ENCODE peak calls at places on chromosomes 5 and 9, in seven cellular contexts. R, E, A, O, M, P and B are unnamed samples.
A peak's percentile ranks its signal among the peaks of the same experiment; 100 is the strongest.

GRCh38 chr5:153629027-153629426 is 138.6 kb downstream of the GRIA1 start:
- DNase-seq in R (peak; percentile 97), E (peak; percentile 97), A (peak; percentile 31), O (peak; percentile 63), M (peak; percentile 97), P (peak; percentile 96), B (peak; percentile 21)

GRCh38 chr9:130301483-130302286 is 36.1 kb downstream of the HMCN2 start:
- DNase-seq in R (peak; percentile 41), E (no peak), A (peak; percentile 37), O (no peak), M (peak; percentile 26), P (peak; percentile 51), B (no peak)

GRCh38 chr9:136880651-136881050 is 5.7 kb upstream of the TRAF2 start:
- DNase-seq in R (no peak), E (no peak), A (no peak), O (no peak), M (no peak), P (no peak), B (no peak)

GRCh38 chr5:15587941-15588340 is 88.0 kb downstream of the FBXL7 start:
- DNase-seq in R (no peak), E (no peak), A (no peak), O (no peak), M (peak; percentile 43), P (peak; percentile 31), B (no peak)

GRCh38 chr9:105842023-105842644 is 147.8 kb downstream of the TMEM38B start:
- DNase-seq in R (peak; percentile 37), E (peak; percentile 62), A (peak; percentile 11), O (peak; percentile 57), M (peak; percentile 60), P (peak; percentile 2), B (peak; percentile 45)

GRCh38 chr5:72178910-72179815 is 71.9 kb downstream of the MAP1B start:
- DNase-seq in R (peak; percentile 85), E (peak; percentile 91), A (peak; percentile 46), O (no peak), M (peak; percentile 95), P (peak; percentile 90), B (no peak)

GRCh38 chr5:76376141-76376900 is 26.8 kb upstream of the IQGAP2 start:
- DNase-seq in R (peak; percentile 61), E (no peak), A (no peak), O (no peak), M (no peak), P (peak; percentile 39), B (no peak)

GRCh38 chr9:88590558-88591146 is 55.7 kb downstream of the NXNL2 start:
- DNase-seq in R (no peak), E (no peak), A (no peak), O (no peak), M (no peak), P (no peak), B (no peak)

GRCh38 chr5:173726848-173727557 is 110.6 kb upstream of the BOD1 start:
- DNase-seq in R (no peak), E (peak; percentile 10), A (no peak), O (no peak), M (peak; percentile 33), P (peak; percentile 49), B (no peak)

GRCh38 chr9:134833294-134833880 is 47.2 kb upstream of the FCN2 start:
- DNase-seq in R (no peak), E (no peak), A (no peak), O (no peak), M (no peak), P (no peak), B (peak; percentile 67)

DNA sequence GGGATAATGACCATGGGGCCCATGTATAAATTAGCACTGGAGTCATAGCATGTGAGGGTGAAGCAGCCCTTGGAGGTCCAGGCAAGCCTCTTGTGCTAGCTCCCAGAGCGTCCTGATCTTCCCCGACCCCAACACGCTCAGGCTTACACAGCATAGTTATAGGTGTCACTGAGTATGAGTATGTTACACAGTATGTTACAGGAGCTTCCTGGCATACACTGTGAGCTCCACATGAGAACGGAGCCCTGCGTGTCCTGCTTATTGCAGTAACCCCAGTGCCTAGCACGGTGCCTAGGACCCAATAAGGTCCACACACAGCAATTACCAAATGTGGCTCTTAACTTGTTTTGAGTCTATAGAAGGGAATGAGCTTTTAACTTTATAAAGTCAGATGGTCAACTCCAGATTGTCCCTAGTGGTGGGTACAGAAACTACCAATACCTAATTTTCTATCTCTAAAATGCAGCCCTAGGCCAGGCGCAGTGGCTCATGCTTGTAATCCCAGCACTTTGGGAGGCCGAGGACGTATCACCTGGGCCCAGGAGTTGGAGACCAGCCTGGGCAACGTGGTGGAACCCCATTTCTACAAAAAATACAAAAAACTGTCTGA is 64.1 kb downstream of the PLAC8L1 start:
- DNase-seq in R (no peak), E (no peak), A (no peak), O (no peak), M (no peak), P (no peak), B (no peak)
- TF ChIP-seq CTCF in R (peak; percentile 76), E (peak; percentile 48), A (no peak), O (peak; percentile 36), M (peak; percentile 44), P (peak; percentile 45), B (peak; percentile 72)

DNA sequence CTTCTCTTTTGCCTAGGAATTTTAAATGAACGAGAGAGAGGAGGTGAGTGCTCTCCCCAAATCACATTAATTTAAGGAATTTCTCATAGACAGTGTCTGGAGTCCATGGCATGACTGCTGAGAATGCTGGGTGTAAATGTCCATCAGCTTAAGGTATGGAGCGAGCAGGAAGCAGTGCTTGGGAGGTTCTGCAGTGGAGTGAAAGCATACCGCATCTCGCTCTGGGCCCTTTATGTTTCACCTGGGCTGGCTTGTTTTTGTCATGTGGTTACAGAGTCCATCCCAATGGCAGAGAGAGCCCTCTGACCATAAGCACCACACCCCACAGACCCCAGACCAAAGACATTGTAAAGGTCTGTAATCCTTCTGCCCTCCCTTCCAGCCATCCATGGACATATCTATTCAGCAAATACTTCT is 20.6 kb upstream of the TNFAIP8 start:
- DNase-seq in R (no peak), E (no peak), A (no peak), O (no peak), M (no peak), P (no peak), B (no peak)
- TF ChIP-seq CTCF in R (peak; percentile 10), E (no peak), A (no peak), O (no peak), M (no peak), P (no peak), B (no peak)

DNA sequence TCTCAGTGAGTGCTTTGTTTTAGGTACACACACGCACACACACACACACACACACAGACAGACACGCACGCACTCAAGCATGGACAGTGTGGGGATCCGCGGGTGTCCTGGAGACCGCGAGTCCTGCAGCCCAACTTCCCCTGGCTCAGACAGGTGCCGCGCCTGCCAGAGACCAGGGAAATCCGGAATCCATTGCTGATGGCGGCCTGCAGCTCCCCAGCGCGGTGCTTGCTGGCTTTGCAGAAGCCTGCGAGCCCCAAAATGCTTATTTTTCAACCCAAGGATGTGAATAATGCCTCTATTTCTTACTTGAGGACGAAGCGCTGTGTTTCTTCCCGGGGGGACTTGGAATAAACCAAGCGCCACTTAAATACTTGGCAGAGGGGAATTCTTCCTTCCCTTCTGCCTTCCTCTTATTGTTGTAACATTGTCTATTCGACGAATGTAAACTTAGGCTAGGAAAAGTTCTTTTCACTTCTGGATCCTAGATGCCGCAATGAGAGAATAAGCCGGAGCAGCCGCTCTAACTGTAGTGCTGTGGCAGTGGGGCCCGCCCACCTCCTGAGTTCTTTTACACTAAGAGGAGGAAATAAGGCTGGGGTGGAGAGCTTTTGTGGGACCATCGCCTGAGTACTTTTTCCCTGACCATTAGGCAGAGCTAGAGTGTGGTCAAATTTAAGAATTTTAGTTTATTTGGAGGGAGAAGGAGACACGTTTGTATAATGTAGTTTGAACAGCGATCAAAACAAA is 804 bp downstream of the ITGA2 start:
- DNase-seq in R (peak; percentile 63), E (peak; percentile 70), A (peak; percentile 32), O (peak; percentile 46), M (peak; percentile 61), P (no peak), B (peak; percentile 44)
- TF ChIP-seq CTCF in R (peak; percentile 39), E (peak; percentile 50), A (no peak), O (peak; percentile 40), M (peak; percentile 39), P (peak; percentile 23), B (no peak)

DNA sequence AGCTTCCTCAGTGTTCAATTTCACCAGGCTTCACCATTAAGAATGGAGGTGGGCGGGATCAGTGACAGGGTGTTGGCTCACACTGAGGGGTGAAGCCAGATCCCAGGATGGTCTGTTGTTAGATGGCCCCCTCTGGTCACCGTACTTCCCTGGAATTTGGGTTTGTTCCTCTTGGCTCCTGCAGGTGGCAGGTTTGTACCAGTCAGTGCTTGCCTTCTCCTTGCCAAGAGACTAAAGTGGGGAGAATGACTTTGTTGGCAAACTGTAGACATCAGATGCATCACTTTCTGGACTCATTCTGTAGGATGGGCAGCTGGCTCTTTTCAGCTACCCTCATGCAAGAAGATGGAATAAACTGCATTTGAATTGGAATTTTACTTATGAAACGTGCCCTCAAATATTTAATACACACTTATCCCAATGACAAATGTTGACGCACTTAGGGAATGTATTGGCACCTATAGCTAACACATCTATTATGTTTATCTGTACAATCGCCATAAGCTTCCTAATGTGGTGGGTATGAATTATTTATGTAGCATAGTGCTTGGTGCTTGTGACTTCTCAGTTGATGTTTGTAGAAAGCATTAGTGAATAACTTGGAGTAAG is 31.4 kb upstream of the ANKRD55 start:
- DNase-seq in R (peak; percentile 58), E (peak; percentile 46), A (peak; percentile 36), O (peak; percentile 46), M (peak; percentile 48), P (no peak), B (peak; percentile 38)
- TF ChIP-seq CTCF in R (peak; percentile 73), E (peak; percentile 45), A (peak; percentile 39), O (peak; percentile 25), M (peak; percentile 66), P (peak; percentile 48), B (peak; percentile 56)

GRCh38 chr5:65209341-65209740 is 272.4 kb downstream of the ADAMTS6 start:
- DNase-seq in R (peak; percentile 94), E (peak; percentile 77), A (no peak), O (no peak), M (peak; percentile 71), P (peak; percentile 95), B (no peak)

DNA sequence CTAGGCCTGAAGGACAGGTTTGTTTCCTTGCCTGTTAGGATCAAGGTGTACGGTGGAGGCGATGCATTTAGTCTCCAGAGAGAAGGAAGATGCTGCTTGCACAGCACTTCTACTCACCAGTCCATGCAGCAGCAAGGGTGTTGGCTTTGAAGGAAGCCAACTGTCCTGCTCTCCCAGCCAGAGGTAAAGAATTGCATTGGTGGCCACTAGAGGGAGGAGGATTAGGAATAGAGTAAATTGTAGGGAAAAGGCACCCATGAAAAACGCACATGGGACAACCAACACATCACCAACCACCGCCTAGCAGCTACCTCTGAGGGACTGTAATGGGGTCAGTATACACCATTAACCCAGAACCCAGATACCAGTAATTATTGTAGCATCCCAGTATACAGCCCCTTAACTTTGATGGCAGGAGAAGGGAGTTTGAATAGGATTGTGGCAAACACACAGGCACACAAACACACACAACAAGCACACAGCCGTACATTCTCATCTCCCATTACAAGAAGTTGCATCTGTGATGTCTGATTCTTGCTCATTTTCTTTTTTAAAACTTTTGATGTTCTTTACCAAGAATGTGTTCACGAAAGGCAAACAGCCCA is 267.7 kb downstream of the ADAMTS6 start:
- DNase-seq in R (peak; percentile 22), E (peak; percentile 46), A (peak; percentile 22), O (peak; percentile 27), M (peak; percentile 62), P (no peak), B (no peak)
- TF ChIP-seq CTCF in R (peak; percentile 79), E (peak; percentile 53), A (no peak), O (peak; percentile 60), M (peak; percentile 64), P (peak; percentile 44), B (peak; percentile 64)